ENCODE peak calls at places on chromosomes 16 and 17, in four cellular contexts. One of them, this sample, is unnamed.

GRCh38 chr17:74736423-74737298 is at the start of gene RAB37:
- DNase-seq in occipital lobe: no peak
- DNase-seq in mammary epithelial cell: no peak
- DNase-seq in astrocyte of the cerebellum: no peak
- DNase-seq in this sample: peak

GRCh38 chr16:71754652-71755051 is 30.2 kb upstream of the PHLPP2 start:
- DNase-seq in occipital lobe: no peak
- DNase-seq in mammary epithelial cell: no peak
- DNase-seq in astrocyte of the cerebellum: no peak
- DNase-seq in this sample: no peak

GRCh38 chr16:21598676-21599157 is 660 bp upstream of the METTL9 start:
- DNase-seq in occipital lobe: no peak
- DNase-seq in mammary epithelial cell: peak
- DNase-seq in astrocyte of the cerebellum: no peak
- DNase-seq in this sample: peak

GRCh38 chr16:85690469-85691064 is 1.8 kb upstream of the GINS2 start:
- DNase-seq in occipital lobe: no peak
- DNase-seq in mammary epithelial cell: no peak
- DNase-seq in astrocyte of the cerebellum: no peak
- DNase-seq in this sample: no peak

GRCh38 chr17:49703557-49704277 is 4.0 kb downstream of the SLC35B1 start:
- DNase-seq in occipital lobe: no peak
- DNase-seq in mammary epithelial cell: peak
- DNase-seq in astrocyte of the cerebellum: peak
- DNase-seq in this sample: peak

GRCh38 chr16:82880361-82880760 is 253.6 kb downstream of the CDH13 start:
- DNase-seq in occipital lobe: no peak
- DNase-seq in mammary epithelial cell: no peak
- DNase-seq in astrocyte of the cerebellum: no peak
- DNase-seq in this sample: no peak

GRCh38 chr16:82459580-82460256 is 167.1 kb upstream of the CDH13 start:
- DNase-seq in occipital lobe: no peak
- DNase-seq in mammary epithelial cell: no peak
- DNase-seq in astrocyte of the cerebellum: no peak
- DNase-seq in this sample: peak

GRCh38 chr17:76688165-76688622 is 22.6 kb downstream of the MXRA7 start:
- DNase-seq in occipital lobe: no peak
- DNase-seq in mammary epithelial cell: peak
- DNase-seq in astrocyte of the cerebellum: no peak
- DNase-seq in this sample: no peak

GRCh38 chr16:23803591-23804123 is 32.1 kb upstream of the PRKCB start:
- DNase-seq in occipital lobe: peak
- DNase-seq in mammary epithelial cell: peak
- DNase-seq in astrocyte of the cerebellum: no peak
- DNase-seq in this sample: peak

GRCh38 chr17:13601317-13601775 is 383 bp downstream of the HS3ST3A1 start:
- DNase-seq in occipital lobe: no peak
- DNase-seq in mammary epithelial cell: no peak
- DNase-seq in astrocyte of the cerebellum: no peak
- DNase-seq in this sample: no peak

GRCh38 chr17:62681939-62682381 is 54.5 kb downstream of the MRC2 start:
- DNase-seq in occipital lobe: no peak
- DNase-seq in mammary epithelial cell: no peak
- DNase-seq in astrocyte of the cerebellum: no peak
- DNase-seq in this sample: no peak

GRCh38 chr16:66357523-66357928 is 9.0 kb upstream of the CDH5 start:
- DNase-seq in occipital lobe: no peak
- DNase-seq in mammary epithelial cell: peak
- DNase-seq in astrocyte of the cerebellum: peak
- DNase-seq in this sample: no peak

GRCh38 chr17:7330099-7331015 is 1.2 kb upstream of the NEURL4 start:
- DNase-seq in occipital lobe: peak
- DNase-seq in mammary epithelial cell: peak
- DNase-seq in astrocyte of the cerebellum: no peak
- DNase-seq in this sample: peak

GRCh38 chr17:74798239-74798707 is 22.1 kb upstream of the NAT9 start:
- DNase-seq in occipital lobe: no peak
- DNase-seq in mammary epithelial cell: no peak
- DNase-seq in astrocyte of the cerebellum: no peak
- DNase-seq in this sample: no peak

GRCh38 chr16:2713523-2713922 is 6.5 kb downstream of the PRSS27 start:
- DNase-seq in occipital lobe: no peak
- DNase-seq in mammary epithelial cell: no peak
- DNase-seq in astrocyte of the cerebellum: no peak
- DNase-seq in this sample: no peak

GRCh38 chr16:3461120-3461519 is 17.6 kb downstream of the NAA60 start:
- DNase-seq in occipital lobe: no peak
- DNase-seq in mammary epithelial cell: no peak
- DNase-seq in astrocyte of the cerebellum: no peak
- DNase-seq in this sample: no peak

GRCh38 chr17:48997103-48997826 is at the start of gene IGF2BP1:
- DNase-seq in occipital lobe: no peak
- DNase-seq in mammary epithelial cell: no peak
- DNase-seq in astrocyte of the cerebellum: no peak
- DNase-seq in this sample: peak

This sample was measured in islet precursor cell.